ENCODE peak calls at places on chromosomes 12 and 14, in nine cellular contexts. G, C, F, K, J, D, Y, O and N are unnamed samples.

GRCh38 chr12:62761658-62762057 is 173.3 kb downstream of the PPM1H start:
- DNase-seq in G (no peak), C (no peak), F (peak), K (no peak), J (no peak), D (no peak), Y (no peak), O (no peak), N (no peak)

GRCh38 chr14:43406936-43407335 is 1100.1 kb downstream of the FSCB start:
- DNase-seq in G (peak), C (no peak), F (no peak), K (no peak), J (no peak), D (no peak), Y (no peak), O (no peak), N (no peak)

GRCh38 chr14:76456200-76456599 is 80.3 kb downstream of the ESRRB start:
- DNase-seq in G (peak), C (peak), F (no peak), K (peak), J (no peak), D (peak), Y (peak), O (no peak), N (no peak)

GRCh38 chr14:77186911-77187648 is 5.5 kb downstream of the TMEM63C start:
- DNase-seq in G (no peak), C (peak), F (no peak), K (no peak), J (no peak), D (peak), Y (no peak), O (no peak), N (peak)

GRCh38 chr12:73053903-73054302 is 781.7 kb downstream of the TRHDE start:
- DNase-seq in G (no peak), C (no peak), F (no peak), K (no peak), J (no peak), D (no peak), Y (no peak), O (no peak), N (no peak)

GRCh38 chr12:645563-646071 is 17.6 kb downstream of the NINJ2 start:
- DNase-seq in G (peak), C (no peak), F (peak), K (no peak), J (peak), D (peak), Y (no peak), O (no peak), N (no peak)

GRCh38 chr12:119374615-119375014 is 40.1 kb downstream of the CCDC60 start:
- DNase-seq in G (no peak), C (no peak), F (no peak), K (no peak), J (no peak), D (peak), Y (no peak), O (no peak), N (no peak)

GRCh38 chr12:93102289-93102688 is 173.2 kb upstream of the EEA1 start:
- DNase-seq in G (no peak), C (no peak), F (no peak), K (no peak), J (no peak), D (no peak), Y (no peak), O (no peak), N (no peak)

GRCh38 chr12:22334696-22335290 is at the start of gene ST8SIA1:
- DNase-seq in G (peak), C (no peak), F (peak), K (peak), J (peak), D (no peak), Y (peak), O (peak), N (no peak)

GRCh38 chr14:66514206-66514605 is 6.3 kb downstream of the GPHN start:
- DNase-seq in G (peak), C (no peak), F (no peak), K (no peak), J (no peak), D (no peak), Y (no peak), O (no peak), N (no peak)

GRCh38 chr12:89160716-89161123 is 191.6 kb downstream of the DUSP6 start:
- DNase-seq in G (peak), C (no peak), F (peak), K (no peak), J (peak), D (peak), Y (no peak), O (no peak), N (no peak)

GRCh38 chr12:15404485-15404884 is 82.2 kb downstream of the PTPRO start:
- DNase-seq in G (peak), C (no peak), F (no peak), K (no peak), J (no peak), D (no peak), Y (peak), O (no peak), N (peak)

GRCh38 chr14:61218765-61219164 is 62.4 kb downstream of the TMEM30B start:
- DNase-seq in G (peak), C (no peak), F (peak), K (no peak), J (no peak), D (no peak), Y (no peak), O (no peak), N (no peak)

GRCh38 chr12:116370004-116370404 is 92.5 kb upstream of the MED13L start:
- DNase-seq in G (peak), C (no peak), F (no peak), K (no peak), J (no peak), D (no peak), Y (no peak), O (no peak), N (no peak)

GRCh38 chr12:14643247-14643646 is 53.2 kb downstream of the GUCY2C start:
- DNase-seq in G (no peak), C (no peak), F (no peak), K (no peak), J (no peak), D (no peak), Y (no peak), O (peak), N (no peak)

GRCh38 chr14:104383931-104384775 is 195.4 kb upstream of the C14orf180 start:
- DNase-seq in G (no peak), C (peak), F (no peak), K (peak), J (no peak), D (no peak), Y (no peak), O (no peak), N (no peak)

GRCh38 chr12:120051535-120051934 is 62.5 kb downstream of the BICDL1 start:
- DNase-seq in G (no peak), C (no peak), F (no peak), K (no peak), J (no peak), D (no peak), Y (no peak), O (no peak), N (no peak)

GRCh38 chr12:7927470-7927869 is 8.5 kb downstream of the SLC2A3 start:
- DNase-seq in G (no peak), C (no peak), F (no peak), K (no peak), J (no peak), D (no peak), Y (no peak), O (no peak), N (no peak)

GRCh38 chr14:36057452-36058142 is 118.9 kb downstream of the PTCSC3 start:
- DNase-seq in G (no peak), C (no peak), F (no peak), K (no peak), J (no peak), D (peak), Y (peak), O (no peak), N (peak)

GRCh38 chr12:100668939-100669536 is 95.6 kb downstream of the GAS2L3 start:
- DNase-seq in G (peak), C (peak), F (peak), K (peak), J (peak), D (peak), Y (peak), O (no peak), N (peak)

GRCh38 chr12:62785941-62786559 is 148.9 kb downstream of the PPM1H start:
- DNase-seq in G (peak), C (peak), F (peak), K (no peak), J (no peak), D (peak), Y (peak), O (no peak), N (peak)

GRCh38 chr12:75550401-75550851 is 39.0 kb upstream of the KRR1 start:
- DNase-seq in G (no peak), C (no peak), F (peak), K (no peak), J (peak), D (no peak), Y (no peak), O (no peak), N (no peak)